ENCODE peak calls at places on chromosomes 3 and 15, in five cellular contexts. S is SK-N-SH, P is IMR-90, Z is HepG2, L is GM12878. T is an unnamed sample.

GRCh38 chr15:74620636-74621545 is 5.3 kb downstream of the CLK3 start:
- DNase-seq in P (peak), L (no peak), Z (peak), S (peak), T (peak)

GRCh38 chr3:62529230-62529629 is 155.9 kb upstream of the FEZF2 start:
- DNase-seq in Z (peak), S (no peak), P (peak), L (no peak), T (no peak)

GRCh38 chr3:165885558-165886270 is 48.5 kb upstream of the BCHE start:
- DNase-seq in S (no peak), P (no peak), L (no peak), Z (no peak), T (no peak)

GRCh38 chr15:70526221-70526973 is 237.0 kb downstream of the UACA start:
- DNase-seq in P (peak), L (no peak), Z (no peak), S (peak), T (peak)

GRCh38 chr15:99993681-99994131 is 260.5 kb upstream of the LYSMD4 start:
- DNase-seq in Z (no peak), L (no peak), P (no peak), S (no peak), T (no peak)

GRCh38 chr15:44207643-44208042 is 12.6 kb upstream of the FRMD5 start:
- DNase-seq in S (no peak), L (no peak), Z (no peak), P (peak), T (no peak)

GRCh38 chr3:138062626-138063025 is 52.7 kb downstream of the CLDN18 start:
- DNase-seq in P (peak), Z (no peak), L (no peak), S (no peak), T (no peak)

GRCh38 chr3:180808823-180809575 is 103.5 kb upstream of the FXR1 start:
- DNase-seq in S (no peak), Z (no peak), L (no peak), P (no peak), T (no peak)

GRCh38 chr15:93524432-93524831 is 435.4 kb upstream of the RGMA start:
- DNase-seq in P (no peak), S (no peak), L (no peak), Z (no peak), T (no peak)

GRCh38 chr15:100842756-100843730 is 36.6 kb upstream of the ALDH1A3 start:
- DNase-seq in P (peak), S (no peak), L (no peak), Z (no peak), T (no peak)

GRCh38 chr15:73867956-73868355 is 5.4 kb upstream of the TBC1D21 start:
- DNase-seq in P (no peak), Z (no peak), S (no peak), L (no peak), T (no peak)

GRCh38 chr3:110165753-110166152 is 828.4 kb upstream of the DPPA4 start:
- DNase-seq in S (no peak), Z (no peak), P (no peak), L (no peak), T (peak)

GRCh38 chr3:127707777-127708438 is 35.2 kb downstream of the ABTB1 start:
- DNase-seq in P (no peak), Z (no peak), S (no peak), L (no peak), T (no peak)

GRCh38 chr15:29711531-29711930 is 110.7 kb downstream of the TJP1 start:
- DNase-seq in L (no peak), S (no peak), Z (no peak), P (no peak), T (no peak)

GRCh38 chr15:83398591-83398990 is 48.5 kb upstream of the SH3GL3 start:
- DNase-seq in P (peak), Z (no peak), S (no peak), L (no peak), T (no peak)

GRCh38 chr3:10957976-10958749 is 34.4 kb upstream of the SLC6A1 start:
- DNase-seq in S (no peak), P (no peak), Z (no peak), L (no peak), T (no peak)

GRCh38 chr15:55789066-55789660 is 46.2 kb upstream of the PRTG start:
- DNase-seq in L (no peak), P (no peak), S (no peak), Z (no peak), T (no peak)

GRCh38 chr3:73080201-73080966 is 18.9 kb downstream of the EBLN2 start:
- DNase-seq in L (no peak), S (no peak), Z (no peak), P (no peak), T (no peak)

GRCh38 chr15:65980824-65981456 is 111.6 kb downstream of the RAB11A start:
- DNase-seq in Z (peak), P (peak), L (no peak), S (peak), T (peak)

GRCh38 chr3:13822042-13822441 is 57.8 kb downstream of the WNT7A start:
- DNase-seq in P (no peak), S (no peak), L (no peak), Z (no peak), T (no peak)

GRCh38 chr3:111808439-111808838 is 50.6 kb upstream of the PHLDB2 start:
- DNase-seq in P (peak), Z (peak), S (no peak), L (no peak), T (peak)

GRCh38 chr3:57059416-57059815 is 1.0 kb upstream of the SPATA12 start:
- DNase-seq in Z (no peak), P (no peak), S (peak), L (no peak), T (no peak)

GRCh38 chr3:138012526-138012925 is 2.6 kb downstream of the CLDN18 start:
- DNase-seq in S (no peak), P (no peak), Z (no peak), L (no peak), T (no peak)

GRCh38 chr15:74322558-74323180 is 44.8 kb downstream of the CYP11A1 start:
- DNase-seq in Z (peak), L (no peak), P (peak), S (peak), T (peak)

GRCh38 chr3:185448107-185448506 is 50.7 kb downstream of the TMEM41A start:
- DNase-seq in L (no peak), P (no peak), S (no peak), Z (no peak), T (no peak)

GRCh38 chr3:37833790-37834189 is 27.9 kb upstream of the CTDSPL start:
- DNase-seq in Z (no peak), S (peak), L (no peak), P (no peak), T (peak)

GRCh38 chr3:130709671-130710070 is 37.0 kb downstream of the PIK3R4 start:
- DNase-seq in P (no peak), S (no peak), Z (no peak), L (no peak), T (no peak)

GRCh38 chr3:133986302-133986701 is 43.4 kb downstream of the SLCO2A1 start:
- DNase-seq in P (no peak), Z (no peak), S (no peak), L (no peak), T (no peak)

GRCh38 chr15:36917411-36918267 is 182.7 kb downstream of the MEIS2 start:
- DNase-seq in L (no peak), P (no peak), Z (no peak), S (no peak), T (no peak)

GRCh38 chr3:50177346-50177745 is 14.1 kb upstream of the GNAT1 start:
- DNase-seq in P (no peak), S (peak), L (no peak), Z (no peak), T (no peak)

GRCh38 chr15:66858423-66859207 is 156.6 kb downstream of the SMAD6 start:
- DNase-seq in L (no peak), Z (no peak), P (no peak), S (no peak), T (no peak)

GRCh38 chr3:187927565-187927964 is 182.3 kb upstream of the BCL6 start:
- DNase-seq in P (no peak), L (no peak), S (no peak), Z (no peak), T (no peak)

GRCh38 chr3:49649576-49649975 is 24.6 kb upstream of the APEH start:
- DNase-seq in L (no peak), P (no peak), Z (peak), S (no peak), T (no peak)

GRCh38 chr3:156633335-156633734 is 41.1 kb upstream of the TIPARP start:
- DNase-seq in Z (no peak), L (no peak), P (peak), S (no peak), T (no peak)

GRCh38 chr15:92079047-92079446 is 225.5 kb downstream of the SLCO3A1 start:
- DNase-seq in P (no peak), S (peak), L (no peak), Z (peak), T (no peak)

GRCh38 chr3:128432898-128433629 is 33.6 kb downstream of the DNAJB8 start:
- DNase-seq in S (peak), L (no peak), P (no peak), Z (no peak), T (no peak)

GRCh38 chr3:165855581-165855980 is 18.4 kb upstream of the BCHE start:
- DNase-seq in Z (no peak), L (no peak), P (no peak), S (no peak), T (no peak)

GRCh38 chr3:50213383-50213782 is 8.3 kb downstream of the SLC38A3 start:
- DNase-seq in L (no peak), P (no peak), Z (no peak), S (no peak), T (no peak)

DNA sequence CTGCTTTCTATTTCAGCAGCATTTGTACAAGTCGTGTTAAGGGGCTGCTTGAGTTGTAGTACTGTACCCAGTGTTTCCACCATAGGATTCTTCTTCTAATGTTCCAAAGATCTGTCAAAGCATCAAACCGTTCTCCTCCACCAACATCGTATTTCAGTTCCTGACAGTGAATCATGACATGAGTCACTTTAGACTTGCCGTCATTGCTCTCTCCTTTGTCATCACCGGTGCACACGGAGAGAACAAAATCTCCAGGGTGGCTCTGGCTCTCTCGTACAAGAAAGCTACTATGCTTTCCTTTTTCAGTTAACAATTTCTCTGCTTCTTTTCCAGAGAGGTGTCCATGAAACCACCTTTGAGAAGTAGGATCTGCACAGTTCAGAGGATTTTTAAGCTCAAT is 270.9 kb upstream of the CCDC54 start:
- DNase-seq in L (no peak), Z (no peak), P (peak), S (no peak), T (peak)
- TF ChIP-seq RFX5 in L (no peak), Z (no peak), P (no peak), S (no peak), T (no peak)

GRCh38 chr3:159839561-159840379 is 148.9 kb upstream of the IL12A start:
- DNase-seq in S (peak), L (no peak), P (no peak), Z (no peak), T (no peak)
- TF ChIP-seq SMC3 in S (peak), L (no peak), P (no peak), Z (no peak), T (no peak)

DNA sequence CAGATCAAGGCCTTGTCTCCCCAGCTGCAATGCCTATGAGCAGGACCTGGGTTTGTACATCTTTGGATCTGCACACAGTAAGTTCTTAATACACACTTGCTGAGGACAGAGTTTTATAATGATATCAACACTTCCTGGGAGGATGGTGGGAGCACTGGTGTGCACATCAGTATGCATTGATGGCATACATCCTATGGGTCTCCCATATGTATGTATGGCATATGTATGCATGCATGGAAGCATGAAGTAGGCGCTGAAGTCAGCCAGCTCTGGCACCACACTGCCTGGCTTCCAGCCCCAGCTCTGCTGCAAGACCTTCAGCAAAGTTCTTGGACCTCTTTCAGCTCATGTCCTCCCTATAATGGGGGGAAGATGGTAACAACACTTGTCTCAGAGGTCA is 68.2 kb downstream of the MYLK start:
- DNase-seq in Z (no peak), L (no peak), P (no peak), S (no peak), T (no peak)
- TF ChIP-seq CTCF in Z (no peak), L (no peak), P (no peak), S (no peak), T (no peak)

GRCh38 chr3:87375231-87375682 is 98.9 kb upstream of the POU1F1 start:
- DNase-seq in P (no peak), S (no peak), L (no peak), Z (no peak), T (no peak)
- TF ChIP-seq RFX5 in P (no peak), S (no peak), L (no peak), Z (no peak), T (no peak)

DNA sequence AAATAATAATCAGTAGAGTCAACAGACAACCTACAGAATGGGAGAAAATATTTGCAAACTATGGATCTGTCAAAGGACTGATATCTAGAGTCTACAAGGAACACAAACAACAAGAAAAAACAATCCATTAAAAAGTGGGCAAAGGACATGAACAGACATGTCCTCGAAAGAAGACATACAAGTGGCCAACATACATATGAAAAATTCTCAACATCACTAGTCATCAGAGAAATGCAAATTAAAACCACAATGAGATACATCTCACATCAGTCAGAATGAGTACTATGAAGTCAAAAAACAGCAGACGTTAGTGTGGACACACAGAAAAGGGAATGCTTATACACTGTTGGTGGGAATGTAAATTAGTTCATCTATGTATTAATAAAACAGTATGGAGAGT is 33.7 kb downstream of the SLC2A2 start:
- DNase-seq in P (peak), L (no peak), Z (no peak), S (no peak), T (no peak)
- TF ChIP-seq SMC3 in P (no peak), L (no peak), Z (no peak), S (no peak), T (no peak)

T was measured in A549.